ENCODE peak calls at places on chromosomes 11 and 22, in five cellular contexts. O is IMR-90, N is K562, J is HepG2, C is GM12878. A is an unnamed sample.

GRCh38 chr11:837990-838307 is 4.4 kb downstream of the POLR2L start:
- DNase-seq in O (no peak), N (no peak), J (no peak), C (no peak), A (no peak)

GRCh38 chr11:115418626-115419025 is 85.6 kb downstream of the CADM1 start:
- DNase-seq in O (no peak), N (no peak), J (no peak), C (no peak), A (no peak)

GRCh38 chr11:126548576-126549272 is 193.2 kb downstream of the ST3GAL4 start:
- DNase-seq in O (no peak), N (peak; percentile 8), J (no peak), C (no peak), A (no peak)

GRCh38 chr11:126053340-126054286 is 9.1 kb downstream of the CDON start:
- DNase-seq in O (no peak), N (no peak), J (no peak), C (no peak), A (no peak)

GRCh38 chr22:46107089-46107664 is 43.1 kb upstream of the PPARA start:
- DNase-seq in O (no peak), N (no peak), J (no peak), C (no peak), A (no peak)

GRCh38 chr11:28903716-28904115 is 795.5 kb downstream of the METTL15 start:
- DNase-seq in O (peak; percentile 3), N (no peak), J (no peak), C (no peak), A (no peak)

GRCh38 chr11:126348806-126349582 is 6.5 kb upstream of the ST3GAL4 start:
- DNase-seq in O (peak; percentile 36), N (no peak), J (no peak), C (no peak), A (no peak)

GRCh38 chr11:65716774-65717405 is 3.7 kb downstream of the RNASEH2C start:
- DNase-seq in O (no peak), N (no peak), J (no peak), C (no peak), A (no peak)

GRCh38 chr22:45082795-45083194 is 73.0 kb upstream of the PHF21B start:
- DNase-seq in O (no peak), N (peak; percentile 16), J (no peak), C (no peak), A (peak; percentile 37)

DNA sequence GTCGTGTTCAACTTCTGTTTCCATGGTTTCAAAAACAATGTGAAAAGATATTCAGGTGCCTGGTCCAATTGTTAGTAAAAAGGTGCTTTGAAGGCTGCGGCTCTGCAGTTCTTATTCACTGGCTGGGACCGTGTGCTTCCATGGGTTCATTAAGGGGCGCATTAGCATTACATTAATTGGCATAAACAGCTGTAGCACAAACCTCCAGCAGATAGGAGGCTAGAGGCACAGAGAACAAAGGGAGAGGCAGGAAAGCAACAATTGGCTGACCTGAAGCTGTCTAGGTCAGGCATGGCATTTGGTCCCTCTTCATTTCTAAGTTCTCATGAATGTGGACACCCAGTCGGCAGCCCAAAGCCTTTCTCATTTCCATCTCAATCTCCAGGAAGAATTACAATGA is 16.6 kb downstream of the PAK1 start:
- DNase-seq in O (no peak), N (no peak), J (no peak), C (no peak), A (no peak)
- TF ChIP-seq POLR2A in O (no peak), N (no peak), J (no peak), C (no peak), A (no peak)

GRCh38 chr11:46686886-46687810 is 13.3 kb downstream of the ARHGAP1 start:
- DNase-seq in O (peak; percentile 91), N (no peak), J (no peak), C (no peak), A (no peak)
- TF ChIP-seq BHLHE40 in O (no peak), N (no peak), J (no peak), C (no peak), A (no peak)

DNA sequence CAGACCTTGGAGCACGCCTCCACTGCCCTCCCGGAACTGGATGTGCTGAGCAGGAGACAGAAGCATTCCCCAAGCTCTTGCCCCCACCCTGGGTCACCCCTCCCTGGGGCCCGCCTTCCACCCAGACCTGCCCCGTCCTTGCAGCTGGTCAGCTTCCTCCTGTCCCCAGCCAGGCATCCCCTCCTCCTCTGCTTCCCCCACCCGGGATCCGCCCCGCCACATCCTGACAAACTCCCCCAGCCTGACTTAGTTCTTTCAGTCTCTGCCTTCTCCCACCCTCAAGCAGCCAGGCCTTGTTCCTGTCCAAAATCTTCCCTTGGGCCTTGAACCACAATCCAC is 1.1 kb upstream of the PLXNB2 start:
- DNase-seq in O (peak; percentile 40), N (peak; percentile 82), J (peak; percentile 59), C (no peak), A (no peak)
- TF ChIP-seq POLR2A in O (no peak), N (peak; percentile 48), J (no peak), C (no peak), A (no peak)

GRCh38 chr22:28597665-28598064 is 82.0 kb downstream of the TTC28 start:
- DNase-seq in O (no peak), N (no peak), J (no peak), C (no peak), A (no peak)
- TF ChIP-seq BHLHE40 in O (no peak), N (no peak), J (no peak), C (no peak), A (no peak)

A was measured in A549.